ENCODE peak calls at places on chromosomes 4 and X, in seven cellular contexts. One of them, this sample, is unnamed.
A peak's percentile ranks its signal among the peaks of the same experiment; 100 is the strongest.

GRCh38 chr4:37644962-37645361 is 41.2 kb downstream of the RELL1 start:
- DNase-seq in thyroid gland: peak; percentile 53
- DNase-seq in left ventricle myocardium inferior: no peak
- DNase-seq in kidney: peak; percentile 27
- DNase-seq in fibroblast of lung: peak; percentile 94
- DNase-seq in ovary: no peak
- DNase-seq in IMR-90: peak; percentile 91
- DNase-seq in this sample: peak; percentile 88

GRCh38 chr4:139951051-139951450 is 202.9 kb downstream of the MAML3 start:
- DNase-seq in fibroblast of lung: no peak
- DNase-seq in IMR-90: no peak
- DNase-seq in ovary: no peak
- DNase-seq in kidney: no peak
- DNase-seq in left ventricle myocardium inferior: no peak
- DNase-seq in thyroid gland: no peak
- DNase-seq in this sample: peak; percentile 64

GRCh38 chr4:155419266-155419665 is 42.5 kb upstream of the MAP9 start:
- DNase-seq in kidney: no peak
- DNase-seq in ovary: no peak
- DNase-seq in thyroid gland: no peak
- DNase-seq in left ventricle myocardium inferior: no peak
- DNase-seq in IMR-90: peak; percentile 90
- DNase-seq in fibroblast of lung: peak; percentile 64
- DNase-seq in this sample: no peak

GRCh38 chrX:49030283-49030682 is 12.9 kb downstream of the TFE3 start:
- DNase-seq in kidney: no peak
- DNase-seq in ovary: no peak
- DNase-seq in left ventricle myocardium inferior: no peak
- DNase-seq in thyroid gland: no peak
- DNase-seq in fibroblast of lung: no peak
- DNase-seq in IMR-90: no peak
- DNase-seq in this sample: no peak

GRCh38 chr4:25863906-25864418 is 1.2 kb upstream of the SEL1L3 start:
- DNase-seq in fibroblast of lung: no peak
- DNase-seq in thyroid gland: no peak
- DNase-seq in left ventricle myocardium inferior: no peak
- DNase-seq in ovary: no peak
- DNase-seq in IMR-90: no peak
- DNase-seq in kidney: no peak
- DNase-seq in this sample: no peak

GRCh38 chr4:10017037-10017893 is 4.0 kb downstream of the SLC2A9 start:
- DNase-seq in thyroid gland: no peak
- DNase-seq in ovary: no peak
- DNase-seq in kidney: no peak
- DNase-seq in IMR-90: no peak
- DNase-seq in left ventricle myocardium inferior: no peak
- DNase-seq in fibroblast of lung: no peak
- DNase-seq in this sample: no peak

GRCh38 chrX:20061869-20062254 is 54.8 kb downstream of the MAP7D2 start:
- DNase-seq in ovary: no peak
- DNase-seq in thyroid gland: peak; percentile 7
- DNase-seq in kidney: no peak
- DNase-seq in IMR-90: peak; percentile 69
- DNase-seq in left ventricle myocardium inferior: no peak
- DNase-seq in fibroblast of lung: peak; percentile 51
- DNase-seq in this sample: peak; percentile 49

GRCh38 chr4:65370709-65371108 is 299.6 kb downstream of the EPHA5 start:
- DNase-seq in IMR-90: no peak
- DNase-seq in left ventricle myocardium inferior: no peak
- DNase-seq in ovary: no peak
- DNase-seq in thyroid gland: no peak
- DNase-seq in kidney: no peak
- DNase-seq in fibroblast of lung: no peak
- DNase-seq in this sample: no peak

GRCh38 chr4:140645614-140646412 is 77.1 kb upstream of the UCP1 start:
- DNase-seq in IMR-90: peak; percentile 18
- DNase-seq in thyroid gland: peak; percentile 66
- DNase-seq in ovary: peak; percentile 24
- DNase-seq in kidney: no peak
- DNase-seq in fibroblast of lung: no peak
- DNase-seq in left ventricle myocardium inferior: peak; percentile 30
- DNase-seq in this sample: no peak

GRCh38 chr4:6208416-6208815 is 8.1 kb upstream of the JAKMIP1 start:
- DNase-seq in fibroblast of lung: no peak
- DNase-seq in kidney: peak; percentile 14
- DNase-seq in IMR-90: no peak
- DNase-seq in ovary: no peak
- DNase-seq in thyroid gland: no peak
- DNase-seq in left ventricle myocardium inferior: no peak
- DNase-seq in this sample: no peak

GRCh38 chrX:33336783-33337182 is 125.4 kb upstream of the DMD start:
- DNase-seq in ovary: peak; percentile 27
- DNase-seq in IMR-90: peak; percentile 29
- DNase-seq in left ventricle myocardium inferior: no peak
- DNase-seq in fibroblast of lung: peak; percentile 39
- DNase-seq in thyroid gland: peak; percentile 17
- DNase-seq in kidney: no peak
- DNase-seq in this sample: no peak

GRCh38 chr4:119490335-119490734 is 138.3 kb downstream of the PDE5A start:
- DNase-seq in IMR-90: peak; percentile 69
- DNase-seq in left ventricle myocardium inferior: no peak
- DNase-seq in thyroid gland: no peak
- DNase-seq in kidney: no peak
- DNase-seq in ovary: no peak
- DNase-seq in fibroblast of lung: peak; percentile 66
- DNase-seq in this sample: no peak

GRCh38 chrX:43068639-43069038 is 290.7 kb upstream of the PPP1R2C start:
- DNase-seq in thyroid gland: no peak
- DNase-seq in left ventricle myocardium inferior: no peak
- DNase-seq in fibroblast of lung: no peak
- DNase-seq in kidney: no peak
- DNase-seq in ovary: no peak
- DNase-seq in IMR-90: no peak
- DNase-seq in this sample: no peak

GRCh38 chr4:127622923-127623754 is 9.6 kb upstream of the INTU start:
- DNase-seq in thyroid gland: peak; percentile 30
- DNase-seq in kidney: peak; percentile 80
- DNase-seq in ovary: peak; percentile 29
- DNase-seq in IMR-90: peak; percentile 33
- DNase-seq in left ventricle myocardium inferior: peak; percentile 25
- DNase-seq in fibroblast of lung: peak; percentile 40
- DNase-seq in this sample: no peak

GRCh38 chr4:182600093-182600492 is 317.1 kb downstream of the DCTD start:
- DNase-seq in left ventricle myocardium inferior: no peak
- DNase-seq in ovary: no peak
- DNase-seq in thyroid gland: no peak
- DNase-seq in fibroblast of lung: no peak
- DNase-seq in IMR-90: peak; percentile 64
- DNase-seq in kidney: no peak
- DNase-seq in this sample: no peak

GRCh38 chrX:155893513-155893912 is 12.4 kb downstream of the VAMP7 start:
- DNase-seq in left ventricle myocardium inferior: no peak
- DNase-seq in ovary: no peak
- DNase-seq in IMR-90: no peak
- DNase-seq in kidney: no peak
- DNase-seq in thyroid gland: no peak
- DNase-seq in fibroblast of lung: no peak
- DNase-seq in this sample: no peak

DNA sequence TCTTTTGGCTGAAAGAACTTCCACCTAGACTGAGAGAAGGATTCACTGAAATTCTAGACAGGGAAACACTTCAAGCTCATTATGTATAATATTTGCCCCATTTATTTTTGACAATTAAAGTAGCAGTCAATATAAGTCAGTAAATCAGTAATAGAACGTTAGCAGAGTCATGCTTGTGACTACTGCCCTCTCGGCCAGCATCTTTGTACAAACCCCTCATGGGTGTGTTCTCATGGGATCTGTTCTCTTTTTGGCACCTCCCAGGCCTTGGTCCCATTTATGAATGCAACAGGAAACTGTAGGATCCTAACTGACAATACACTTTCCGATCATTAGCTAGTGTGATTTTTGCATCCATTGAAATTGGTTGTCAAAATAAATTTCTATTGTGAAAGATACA is 2.9 kb downstream of the MSL3 start:
- DNase-seq in kidney: no peak
- DNase-seq in IMR-90: no peak
- DNase-seq in thyroid gland: no peak
- DNase-seq in fibroblast of lung: no peak
- DNase-seq in left ventricle myocardium inferior: no peak
- DNase-seq in ovary: no peak
- DNase-seq in this sample: no peak
- H3K4me3 ChIP-seq in kidney: no peak overlapping the region
- H3K4me3 ChIP-seq in IMR-90: no peak overlapping the region
- H3K4me3 ChIP-seq in thyroid gland: no peak overlapping the region
- H3K4me3 ChIP-seq in fibroblast of lung: no peak overlapping the region
- H3K4me3 ChIP-seq in left ventricle myocardium inferior: peak overlapping the region; percentile 81
- H3K4me3 ChIP-seq in ovary: no peak overlapping the region
- H3K4me3 ChIP-seq in this sample: no peak overlapping the region

DNA sequence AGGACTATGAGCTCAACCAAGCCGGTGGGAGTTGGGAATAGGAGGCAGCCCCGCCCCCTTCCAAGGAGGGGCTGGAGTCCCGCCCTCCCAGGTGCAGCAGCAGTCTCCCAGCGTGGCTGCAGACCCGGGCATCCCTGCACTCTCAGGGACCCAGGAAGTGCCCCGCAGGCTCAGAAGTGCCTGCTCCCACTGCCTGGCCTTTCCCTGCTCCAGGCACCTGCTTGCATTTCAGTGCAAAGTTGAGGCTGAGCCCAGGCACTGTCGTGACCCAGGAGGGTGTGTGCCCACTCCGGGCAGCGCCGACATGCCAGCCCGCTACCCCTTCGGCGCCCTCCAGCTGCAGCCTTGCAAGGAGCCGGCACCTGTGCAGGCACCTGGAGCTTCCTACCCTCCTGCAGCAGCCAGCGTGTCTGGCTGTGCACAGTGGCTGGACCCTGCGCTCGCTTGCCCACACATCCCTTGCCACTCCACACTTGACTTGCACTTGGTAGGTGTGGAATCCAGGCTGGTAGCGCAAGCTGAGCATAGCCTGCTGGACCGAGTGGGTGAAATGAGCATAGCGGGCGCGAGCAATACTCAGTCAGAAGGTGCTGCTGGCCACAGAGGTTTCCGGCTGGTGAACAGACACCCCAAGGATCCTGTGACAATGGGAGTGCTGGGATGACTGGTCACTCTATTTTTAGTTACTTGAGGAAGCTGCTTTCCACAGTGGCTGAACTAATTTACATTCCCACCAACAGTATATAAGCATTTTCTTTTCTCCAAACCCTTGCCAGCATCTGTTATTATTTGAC is 236.3 kb downstream of the PCDH10 start:
- DNase-seq in fibroblast of lung: no peak
- DNase-seq in left ventricle myocardium inferior: peak; percentile 12
- DNase-seq in IMR-90: no peak
- DNase-seq in ovary: no peak
- DNase-seq in thyroid gland: no peak
- DNase-seq in kidney: peak; percentile 55
- DNase-seq in this sample: no peak
- TF ChIP-seq CTCF in fibroblast of lung: no peak
- TF ChIP-seq CTCF in left ventricle myocardium inferior: no peak
- TF ChIP-seq CTCF in IMR-90: no peak
- TF ChIP-seq CTCF in ovary: no peak
- TF ChIP-seq CTCF in thyroid gland: no peak
- TF ChIP-seq CTCF in kidney: no peak
- TF ChIP-seq CTCF in this sample: no peak

GRCh38 chr4:2042207-2042946 is 16.8 kb upstream of the NAT8L start:
- DNase-seq in IMR-90: no peak
- DNase-seq in left ventricle myocardium inferior: no peak
- DNase-seq in fibroblast of lung: no peak
- DNase-seq in kidney: peak; percentile 78
- DNase-seq in thyroid gland: no peak
- DNase-seq in ovary: no peak
- DNase-seq in this sample: no peak

GRCh38 chr4:2041234-2042130 is 17.6 kb upstream of the NAT8L start:
- DNase-seq in kidney: peak; percentile 92
- DNase-seq in fibroblast of lung: peak; percentile 75
- DNase-seq in ovary: peak; percentile 52
- DNase-seq in thyroid gland: peak; percentile 47
- DNase-seq in IMR-90: peak; percentile 60
- DNase-seq in left ventricle myocardium inferior: peak; percentile 84
- DNase-seq in this sample: peak; percentile 3

GRCh38 chr4:2044119-2044485 is 15.0 kb upstream of the NAT8L start:
- DNase-seq in fibroblast of lung: no peak
- DNase-seq in ovary: no peak
- DNase-seq in left ventricle myocardium inferior: no peak
- DNase-seq in thyroid gland: no peak
- DNase-seq in IMR-90: no peak
- DNase-seq in kidney: no peak
- DNase-seq in this sample: no peak

GRCh38 chr4:2043396-2044118 is 15.6 kb upstream of the NAT8L start:
- DNase-seq in kidney: peak; percentile 74
- DNase-seq in ovary: no peak
- DNase-seq in left ventricle myocardium inferior: no peak
- DNase-seq in fibroblast of lung: no peak
- DNase-seq in IMR-90: no peak
- DNase-seq in thyroid gland: no peak
- DNase-seq in this sample: no peak

GRCh38 chr4:2042947-2043395 is 16.2 kb upstream of the NAT8L start:
- DNase-seq in ovary: no peak
- DNase-seq in fibroblast of lung: no peak
- DNase-seq in left ventricle myocardium inferior: no peak
- DNase-seq in kidney: peak; percentile 41
- DNase-seq in IMR-90: no peak
- DNase-seq in thyroid gland: no peak
- DNase-seq in this sample: no peak
- H3K4me3 ChIP-seq in ovary: no peak overlapping the region
- H3K4me3 ChIP-seq in fibroblast of lung: no peak overlapping the region
- H3K4me3 ChIP-seq in left ventricle myocardium inferior: peak overlapping the region; percentile 79
- H3K4me3 ChIP-seq in kidney: no peak overlapping the region
- H3K4me3 ChIP-seq in IMR-90: no peak overlapping the region
- H3K4me3 ChIP-seq in thyroid gland: no peak overlapping the region
- H3K4me3 ChIP-seq in this sample: peak overlapping the region; percentile 71

DNA sequence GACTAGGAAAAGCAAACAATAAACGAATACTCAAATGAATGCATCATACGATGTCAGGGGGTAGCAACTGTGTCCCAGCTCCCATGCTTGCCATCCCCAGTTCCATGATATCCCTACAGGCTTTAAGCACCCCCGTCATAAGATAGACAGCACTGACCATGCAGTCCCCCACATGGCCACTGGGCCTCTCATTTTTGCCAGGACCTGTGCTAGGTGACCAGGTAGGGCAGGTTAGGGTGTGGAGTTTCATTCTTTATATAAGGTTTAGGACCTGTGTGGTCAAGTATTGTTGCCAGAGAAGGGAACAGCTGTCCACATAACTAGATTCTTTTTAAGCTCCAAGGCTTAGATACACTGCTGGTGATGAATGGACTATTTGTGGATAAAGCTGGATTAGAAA is 9.7 kb downstream of the PPEF2 start:
- DNase-seq in IMR-90: no peak
- DNase-seq in ovary: no peak
- DNase-seq in thyroid gland: no peak
- DNase-seq in left ventricle myocardium inferior: no peak
- DNase-seq in kidney: no peak
- DNase-seq in fibroblast of lung: no peak
- DNase-seq in this sample: no peak
- TF ChIP-seq CTCF in IMR-90: no peak
- TF ChIP-seq CTCF in ovary: no peak
- TF ChIP-seq CTCF in thyroid gland: no peak
- TF ChIP-seq CTCF in left ventricle myocardium inferior: no peak
- TF ChIP-seq CTCF in kidney: no peak
- TF ChIP-seq CTCF in fibroblast of lung: no peak
- TF ChIP-seq CTCF in this sample: peak; percentile 29